ENCODE peak calls at places on chromosomes 3 and 15, in ten cellular contexts. One of them, this sample, is unnamed.

GRCh38 chr15:76932090-76932966 is 779 bp downstream of the RCN2 start:
- DNase-seq in HFFc6: no peak
- DNase-seq in AG04450: no peak
- DNase-seq in upper lobe of right lung: no peak
- DNase-seq in heart left ventricle: no peak
- DNase-seq in endothelial cell: no peak
- DNase-seq in right atrium auricular region: no peak
- DNase-seq in activated B cell treated with CpG ODN at 0.5 μM for 24 hours: no peak
- DNase-seq in neural progenitor cell: peak
- DNase-seq in fibroblast of lung: peak
- DNase-seq in this sample: no peak

GRCh38 chr3:45507820-45508317 is 86.7 kb upstream of the LIMD1 start:
- DNase-seq in fibroblast of lung: peak
- DNase-seq in right atrium auricular region: no peak
- DNase-seq in heart left ventricle: peak
- DNase-seq in neural progenitor cell: peak
- DNase-seq in HFFc6: peak
- DNase-seq in upper lobe of right lung: no peak
- DNase-seq in endothelial cell: peak
- DNase-seq in activated B cell treated with CpG ODN at 0.5 μM for 24 hours: no peak
- DNase-seq in AG04450: no peak
- DNase-seq in this sample: peak

GRCh38 chr15:79418693-79419279 is 13.3 kb upstream of the MINAR1 start:
- DNase-seq in HFFc6: no peak
- DNase-seq in activated B cell treated with CpG ODN at 0.5 μM for 24 hours: no peak
- DNase-seq in right atrium auricular region: no peak
- DNase-seq in endothelial cell: no peak
- DNase-seq in AG04450: no peak
- DNase-seq in heart left ventricle: peak
- DNase-seq in upper lobe of right lung: no peak
- DNase-seq in neural progenitor cell: peak
- DNase-seq in fibroblast of lung: peak
- DNase-seq in this sample: no peak

GRCh38 chr15:69380100-69380725 is 33.9 kb upstream of the KIF23 start:
- DNase-seq in heart left ventricle: no peak
- DNase-seq in activated B cell treated with CpG ODN at 0.5 μM for 24 hours: no peak
- DNase-seq in endothelial cell: peak
- DNase-seq in fibroblast of lung: no peak
- DNase-seq in AG04450: no peak
- DNase-seq in HFFc6: no peak
- DNase-seq in upper lobe of right lung: no peak
- DNase-seq in neural progenitor cell: peak
- DNase-seq in right atrium auricular region: no peak
- DNase-seq in this sample: no peak

GRCh38 chr3:129383292-129383860 is 45.1 kb downstream of the EFCAB12 start:
- DNase-seq in activated B cell treated with CpG ODN at 0.5 μM for 24 hours: peak
- DNase-seq in fibroblast of lung: peak
- DNase-seq in neural progenitor cell: peak
- DNase-seq in heart left ventricle: peak
- DNase-seq in right atrium auricular region: peak
- DNase-seq in upper lobe of right lung: no peak
- DNase-seq in endothelial cell: peak
- DNase-seq in AG04450: peak
- DNase-seq in HFFc6: peak
- DNase-seq in this sample: peak

GRCh38 chr3:9231488-9231887 is 18.0 kb downstream of the SRGAP3 start:
- DNase-seq in neural progenitor cell: no peak
- DNase-seq in HFFc6: no peak
- DNase-seq in upper lobe of right lung: no peak
- DNase-seq in AG04450: no peak
- DNase-seq in heart left ventricle: no peak
- DNase-seq in activated B cell treated with CpG ODN at 0.5 μM for 24 hours: no peak
- DNase-seq in right atrium auricular region: no peak
- DNase-seq in fibroblast of lung: no peak
- DNase-seq in endothelial cell: no peak
- DNase-seq in this sample: no peak

GRCh38 chr15:70029297-70029701 is 68.4 kb downstream of the TLE3 start:
- DNase-seq in fibroblast of lung: no peak
- DNase-seq in upper lobe of right lung: peak
- DNase-seq in HFFc6: no peak
- DNase-seq in AG04450: no peak
- DNase-seq in neural progenitor cell: no peak
- DNase-seq in heart left ventricle: no peak
- DNase-seq in activated B cell treated with CpG ODN at 0.5 μM for 24 hours: no peak
- DNase-seq in endothelial cell: no peak
- DNase-seq in right atrium auricular region: no peak
- DNase-seq in this sample: no peak

GRCh38 chr15:59933607-59934006 is 70.5 kb upstream of the FOXB1 start:
- DNase-seq in heart left ventricle: no peak
- DNase-seq in HFFc6: no peak
- DNase-seq in right atrium auricular region: no peak
- DNase-seq in activated B cell treated with CpG ODN at 0.5 μM for 24 hours: no peak
- DNase-seq in AG04450: no peak
- DNase-seq in fibroblast of lung: no peak
- DNase-seq in upper lobe of right lung: no peak
- DNase-seq in endothelial cell: no peak
- DNase-seq in neural progenitor cell: no peak
- DNase-seq in this sample: no peak

GRCh38 chr3:186789554-186790260 is 6.3 kb downstream of the EIF4A2 start:
- DNase-seq in fibroblast of lung: peak
- DNase-seq in activated B cell treated with CpG ODN at 0.5 μM for 24 hours: no peak
- DNase-seq in upper lobe of right lung: no peak
- DNase-seq in neural progenitor cell: no peak
- DNase-seq in AG04450: no peak
- DNase-seq in heart left ventricle: no peak
- DNase-seq in endothelial cell: no peak
- DNase-seq in right atrium auricular region: no peak
- DNase-seq in HFFc6: no peak
- DNase-seq in this sample: no peak

GRCh38 chr3:107421170-107421792 is 44.0 kb downstream of the CCDC54 start:
- DNase-seq in fibroblast of lung: peak
- DNase-seq in AG04450: no peak
- DNase-seq in endothelial cell: no peak
- DNase-seq in neural progenitor cell: peak
- DNase-seq in heart left ventricle: peak
- DNase-seq in HFFc6: peak
- DNase-seq in activated B cell treated with CpG ODN at 0.5 μM for 24 hours: no peak
- DNase-seq in right atrium auricular region: no peak
- DNase-seq in upper lobe of right lung: no peak
- DNase-seq in this sample: peak

GRCh38 chr15:52523192-52523591 is 5.5 kb downstream of the MYO5A start:
- DNase-seq in activated B cell treated with CpG ODN at 0.5 μM for 24 hours: no peak
- DNase-seq in upper lobe of right lung: no peak
- DNase-seq in HFFc6: peak
- DNase-seq in fibroblast of lung: peak
- DNase-seq in AG04450: peak
- DNase-seq in neural progenitor cell: no peak
- DNase-seq in right atrium auricular region: no peak
- DNase-seq in endothelial cell: no peak
- DNase-seq in heart left ventricle: no peak
- DNase-seq in this sample: no peak

GRCh38 chr3:143707848-143708247 is 140.4 kb downstream of the SLC9A9 start:
- DNase-seq in neural progenitor cell: no peak
- DNase-seq in right atrium auricular region: no peak
- DNase-seq in endothelial cell: no peak
- DNase-seq in upper lobe of right lung: no peak
- DNase-seq in activated B cell treated with CpG ODN at 0.5 μM for 24 hours: no peak
- DNase-seq in heart left ventricle: no peak
- DNase-seq in HFFc6: no peak
- DNase-seq in AG04450: no peak
- DNase-seq in fibroblast of lung: peak
- DNase-seq in this sample: no peak

GRCh38 chr3:127493924-127494646 is 96.4 kb downstream of the TPRA1 start:
- DNase-seq in AG04450: no peak
- DNase-seq in upper lobe of right lung: no peak
- DNase-seq in endothelial cell: no peak
- DNase-seq in right atrium auricular region: no peak
- DNase-seq in activated B cell treated with CpG ODN at 0.5 μM for 24 hours: no peak
- DNase-seq in fibroblast of lung: no peak
- DNase-seq in heart left ventricle: no peak
- DNase-seq in neural progenitor cell: no peak
- DNase-seq in HFFc6: no peak
- DNase-seq in this sample: no peak

GRCh38 chr3:64873400-64873799 is 185.6 kb upstream of the ADAMTS9 start:
- DNase-seq in activated B cell treated with CpG ODN at 0.5 μM for 24 hours: no peak
- DNase-seq in heart left ventricle: no peak
- DNase-seq in upper lobe of right lung: no peak
- DNase-seq in neural progenitor cell: no peak
- DNase-seq in fibroblast of lung: peak
- DNase-seq in HFFc6: no peak
- DNase-seq in AG04450: no peak
- DNase-seq in right atrium auricular region: no peak
- DNase-seq in endothelial cell: no peak
- DNase-seq in this sample: no peak

GRCh38 chr15:96073908-96074307 is 256.6 kb upstream of the NR2F2 start:
- DNase-seq in right atrium auricular region: no peak
- DNase-seq in heart left ventricle: no peak
- DNase-seq in fibroblast of lung: no peak
- DNase-seq in endothelial cell: no peak
- DNase-seq in upper lobe of right lung: no peak
- DNase-seq in neural progenitor cell: no peak
- DNase-seq in HFFc6: no peak
- DNase-seq in activated B cell treated with CpG ODN at 0.5 μM for 24 hours: no peak
- DNase-seq in AG04450: no peak
- DNase-seq in this sample: no peak

GRCh38 chr15:96067677-96068076 is 262.8 kb upstream of the NR2F2 start:
- DNase-seq in heart left ventricle: no peak
- DNase-seq in AG04450: no peak
- DNase-seq in activated B cell treated with CpG ODN at 0.5 μM for 24 hours: no peak
- DNase-seq in right atrium auricular region: no peak
- DNase-seq in upper lobe of right lung: no peak
- DNase-seq in HFFc6: no peak
- DNase-seq in neural progenitor cell: no peak
- DNase-seq in fibroblast of lung: no peak
- DNase-seq in endothelial cell: no peak
- DNase-seq in this sample: no peak

GRCh38 chr15:96068897-96069296 is 261.6 kb upstream of the NR2F2 start:
- DNase-seq in fibroblast of lung: peak
- DNase-seq in neural progenitor cell: no peak
- DNase-seq in activated B cell treated with CpG ODN at 0.5 μM for 24 hours: no peak
- DNase-seq in endothelial cell: no peak
- DNase-seq in AG04450: no peak
- DNase-seq in heart left ventricle: no peak
- DNase-seq in HFFc6: no peak
- DNase-seq in upper lobe of right lung: no peak
- DNase-seq in right atrium auricular region: no peak
- DNase-seq in this sample: no peak

GRCh38 chr15:96072821-96073220 is 257.7 kb upstream of the NR2F2 start:
- DNase-seq in upper lobe of right lung: no peak
- DNase-seq in heart left ventricle: no peak
- DNase-seq in neural progenitor cell: no peak
- DNase-seq in activated B cell treated with CpG ODN at 0.5 μM for 24 hours: no peak
- DNase-seq in HFFc6: no peak
- DNase-seq in AG04450: no peak
- DNase-seq in endothelial cell: no peak
- DNase-seq in right atrium auricular region: no peak
- DNase-seq in fibroblast of lung: no peak
- DNase-seq in this sample: no peak

DNA sequence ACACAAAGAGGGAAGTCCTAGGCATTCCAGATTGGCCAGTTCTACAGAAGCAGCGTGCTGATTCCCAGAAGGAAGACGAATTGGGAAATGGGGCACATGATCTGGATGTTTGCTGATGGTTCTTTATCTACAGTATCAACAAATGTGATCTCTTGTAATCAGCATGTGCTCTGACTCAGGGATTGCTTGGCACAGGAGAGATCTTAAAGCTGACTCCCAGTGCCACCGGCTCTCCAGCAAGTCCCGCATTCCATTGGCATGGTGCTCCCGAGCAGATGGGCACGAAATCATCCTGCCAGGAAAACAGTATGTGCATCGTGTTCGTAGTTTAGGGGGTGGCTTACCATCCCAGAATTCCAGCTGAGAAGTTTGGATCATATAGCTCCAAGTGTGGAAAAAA is 259.9 kb upstream of the NR2F2 start:
- DNase-seq in endothelial cell: no peak
- DNase-seq in neural progenitor cell: no peak
- DNase-seq in right atrium auricular region: no peak
- DNase-seq in heart left ventricle: no peak
- DNase-seq in AG04450: no peak
- DNase-seq in activated B cell treated with CpG ODN at 0.5 μM for 24 hours: no peak
- DNase-seq in HFFc6: no peak
- DNase-seq in upper lobe of right lung: no peak
- DNase-seq in fibroblast of lung: peak
- DNase-seq in this sample: no peak
- TF ChIP-seq CTCF in endothelial cell: no peak
- TF ChIP-seq CTCF in neural progenitor cell: no peak
- TF ChIP-seq CTCF in right atrium auricular region: no peak
- TF ChIP-seq CTCF in heart left ventricle: no peak
- TF ChIP-seq CTCF in AG04450: no peak
- TF ChIP-seq CTCF in activated B cell treated with CpG ODN at 0.5 μM for 24 hours: no peak
- TF ChIP-seq CTCF in HFFc6: no peak
- TF ChIP-seq CTCF in upper lobe of right lung: no peak
- TF ChIP-seq CTCF in fibroblast of lung: no peak
- TF ChIP-seq CTCF in this sample: no peak

DNA sequence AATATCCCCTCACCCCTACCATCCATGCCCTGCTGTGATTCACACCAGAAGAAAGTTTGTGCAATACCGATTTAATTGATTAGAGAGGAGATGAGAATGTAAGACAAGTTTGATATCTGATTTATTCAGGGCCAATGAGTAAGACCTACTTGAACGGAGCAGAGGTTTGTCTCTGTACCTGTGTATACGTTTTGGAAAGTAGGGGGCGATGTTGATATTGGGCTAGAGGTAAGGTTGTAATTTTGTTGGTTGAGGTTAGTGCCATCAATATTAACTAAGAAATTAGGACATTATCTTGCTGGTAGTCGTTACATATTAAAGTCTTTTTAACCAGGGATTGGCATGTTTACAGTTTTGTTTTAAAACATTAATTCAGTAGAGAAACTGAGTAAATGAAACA is 20.5 kb downstream of the EAF2 start:
- DNase-seq in HFFc6: no peak
- DNase-seq in upper lobe of right lung: no peak
- DNase-seq in right atrium auricular region: no peak
- DNase-seq in heart left ventricle: no peak
- DNase-seq in activated B cell treated with CpG ODN at 0.5 μM for 24 hours: no peak
- DNase-seq in AG04450: no peak
- DNase-seq in endothelial cell: no peak
- DNase-seq in neural progenitor cell: peak
- DNase-seq in fibroblast of lung: no peak
- DNase-seq in this sample: no peak
- TF ChIP-seq CTCF in HFFc6: peak
- TF ChIP-seq CTCF in upper lobe of right lung: peak
- TF ChIP-seq CTCF in right atrium auricular region: no peak
- TF ChIP-seq CTCF in heart left ventricle: peak
- TF ChIP-seq CTCF in activated B cell treated with CpG ODN at 0.5 μM for 24 hours: no peak
- TF ChIP-seq CTCF in AG04450: peak
- TF ChIP-seq CTCF in endothelial cell: peak
- TF ChIP-seq CTCF in neural progenitor cell: peak
- TF ChIP-seq CTCF in fibroblast of lung: peak
- TF ChIP-seq CTCF in this sample: peak

GRCh38 chr15:29124581-29125381 is 144.8 kb downstream of the NSMCE3 start:
- DNase-seq in AG04450: no peak
- DNase-seq in HFFc6: no peak
- DNase-seq in neural progenitor cell: peak
- DNase-seq in fibroblast of lung: peak
- DNase-seq in upper lobe of right lung: no peak
- DNase-seq in heart left ventricle: no peak
- DNase-seq in right atrium auricular region: no peak
- DNase-seq in activated B cell treated with CpG ODN at 0.5 μM for 24 hours: no peak
- DNase-seq in endothelial cell: no peak
- DNase-seq in this sample: no peak
- TF ChIP-seq CTCF in AG04450: peak
- TF ChIP-seq CTCF in HFFc6: peak
- TF ChIP-seq CTCF in neural progenitor cell: peak
- TF ChIP-seq CTCF in fibroblast of lung: no peak
- TF ChIP-seq CTCF in upper lobe of right lung: no peak
- TF ChIP-seq CTCF in heart left ventricle: no peak
- TF ChIP-seq CTCF in right atrium auricular region: no peak
- TF ChIP-seq CTCF in activated B cell treated with CpG ODN at 0.5 μM for 24 hours: no peak
- TF ChIP-seq CTCF in endothelial cell: no peak
- TF ChIP-seq CTCF in this sample: no peak

GRCh38 chr15:88701561-88702095 is 62.8 kb downstream of the ISG20 start:
- DNase-seq in endothelial cell: peak
- DNase-seq in heart left ventricle: no peak
- DNase-seq in right atrium auricular region: no peak
- DNase-seq in activated B cell treated with CpG ODN at 0.5 μM for 24 hours: no peak
- DNase-seq in upper lobe of right lung: no peak
- DNase-seq in fibroblast of lung: no peak
- DNase-seq in AG04450: no peak
- DNase-seq in HFFc6: no peak
- DNase-seq in neural progenitor cell: peak
- DNase-seq in this sample: peak
- TF ChIP-seq CTCF in endothelial cell: peak
- TF ChIP-seq CTCF in heart left ventricle: no peak
- TF ChIP-seq CTCF in right atrium auricular region: no peak
- TF ChIP-seq CTCF in activated B cell treated with CpG ODN at 0.5 μM for 24 hours: no peak
- TF ChIP-seq CTCF in upper lobe of right lung: peak
- TF ChIP-seq CTCF in fibroblast of lung: peak
- TF ChIP-seq CTCF in AG04450: peak
- TF ChIP-seq CTCF in HFFc6: peak
- TF ChIP-seq CTCF in neural progenitor cell: peak
- TF ChIP-seq CTCF in this sample: peak

This sample was measured in nephron progenitor cell.